ENCODE peak calls at places on chromosomes 7 and 10, in nine cellular contexts. G, M, O, V, Y, L, P, C and H are unnamed samples. For H3K4me1, the result is how much of the 10 kb centered on the place peaks cover.

GRCh38 chr7:111148134-111148533 is 57.2 kb downstream of the LRRN3 start:
- DNase-seq in L (no peak), V (no peak), O (no peak), G (no peak), M (no peak), Y (no peak), P (no peak), C (no peak), H (no peak)

GRCh38 chr7:153696242-153696641 is 356.0 kb upstream of the DPP6 start:
- DNase-seq in C (no peak), P (no peak), V (no peak), G (no peak), O (no peak), M (no peak), Y (no peak), L (no peak), H (no peak)

GRCh38 chr10:790821-791551 is 101.5 kb upstream of the DIP2C start:
- DNase-seq in G (no peak), V (no peak), L (peak), C (no peak), P (no peak), M (peak), Y (no peak), O (no peak), H (peak)

GRCh38 chr7:107035446-107035845 is 9.1 kb upstream of the PRKAR2B start:
- DNase-seq in P (no peak), O (no peak), M (no peak), C (peak), Y (no peak), L (no peak), V (no peak), G (peak), H (no peak)

GRCh38 chr7:55308186-55308929 is 56.8 kb upstream of the LANCL2 start:
- DNase-seq in L (no peak), G (peak), Y (no peak), O (no peak), C (peak), P (no peak), M (no peak), V (no peak), H (no peak)

GRCh38 chr7:16916111-16916639 is 34.4 kb upstream of the AGR3 start:
- DNase-seq in V (no peak), O (no peak), L (no peak), M (no peak), P (no peak), C (peak), Y (peak), G (peak), H (no peak)

GRCh38 chr7:69676247-69676646 is 78.0 kb downstream of the AUTS2 start:
- DNase-seq in O (no peak), M (no peak), Y (no peak), L (no peak), V (no peak), C (no peak), P (no peak), G (no peak), H (no peak)

GRCh38 chr10:70661623-70662361 is 10.5 kb upstream of the ADAMTS14 start:
- DNase-seq in V (no peak), C (no peak), M (no peak), L (no peak), P (no peak), G (no peak), Y (no peak), O (no peak), H (peak)

GRCh38 chr7:103447073-103447960 is 1.3 kb upstream of the SLC26A5 start:
- DNase-seq in V (peak), C (peak), O (peak), P (peak), Y (peak), G (peak), M (no peak), L (no peak), H (peak)

GRCh38 chr7:134375206-134375605 is 58.5 kb upstream of the SLC35B4 start:
- DNase-seq in Y (no peak), L (no peak), P (no peak), O (no peak), G (no peak), M (no peak), C (no peak), V (no peak), H (no peak)

GRCh38 chr7:83469076-83469475 is 179.9 kb downstream of the SEMA3E start:
- DNase-seq in Y (no peak), L (no peak), M (no peak), G (peak), P (no peak), C (no peak), O (no peak), V (no peak), H (no peak)

GRCh38 chr7:5476001-5476400 is 52.4 kb upstream of the TNRC18 start:
- DNase-seq in C (no peak), P (no peak), V (no peak), M (no peak), L (no peak), Y (no peak), G (no peak), O (no peak), H (no peak)

GRCh38 chr7:7702826-7703225 is 15.6 kb downstream of the RPA3 start:
- DNase-seq in L (no peak), Y (peak), P (no peak), C (no peak), V (no peak), G (peak), O (no peak), M (no peak), H (no peak)

GRCh38 chr7:42167206-42167913 is 69.6 kb downstream of the GLI3 start:
- DNase-seq in M (no peak), Y (no peak), P (no peak), L (no peak), C (no peak), V (no peak), O (no peak), G (no peak), H (no peak)

GRCh38 chr7:33500590-33500989 is 371.2 kb downstream of the BBS9 start:
- DNase-seq in L (no peak), M (no peak), V (no peak), O (no peak), P (no peak), G (no peak), C (no peak), Y (no peak), H (no peak)

GRCh38 chr7:53191296-53191695 is 155.9 kb downstream of the POM121L12 start:
- DNase-seq in O (no peak), V (no peak), P (no peak), M (no peak), C (no peak), G (no peak), L (no peak), Y (no peak), H (no peak)

GRCh38 chr10:63409465-63410027 is 56.2 kb downstream of the JMJD1C start:
- DNase-seq in O (no peak), G (peak), V (no peak), C (peak), L (no peak), M (no peak), P (no peak), Y (no peak), H (no peak)

GRCh38 chr7:154587812-154588211 is 415.1 kb downstream of the PAXIP1 start:
- DNase-seq in G (no peak), C (no peak), L (no peak), V (no peak), Y (no peak), P (no peak), O (no peak), M (no peak), H (no peak)

GRCh38 chr7:17184805-17185689 is 113.4 kb upstream of the AHR start:
- DNase-seq in G (peak), Y (no peak), L (no peak), M (no peak), C (no peak), P (no peak), O (no peak), V (no peak), H (no peak)

GRCh38 chr10:44851413-44851812 is 59.7 kb upstream of the TMEM72 start:
- DNase-seq in M (peak), C (no peak), O (no peak), L (no peak), G (no peak), V (no peak), Y (no peak), P (no peak), H (no peak)

GRCh38 chr7:114957434-114957833 is 35.5 kb downstream of the MDFIC start:
- DNase-seq in C (no peak), M (no peak), Y (no peak), G (no peak), P (no peak), V (no peak), O (peak), L (no peak), H (no peak)

GRCh38 chr7:114956702-114957101 is 34.8 kb downstream of the MDFIC start:
- DNase-seq in M (no peak), P (no peak), G (no peak), O (no peak), C (no peak), Y (no peak), V (no peak), L (no peak), H (no peak)

GRCh38 chr7:114959931-114960330 is 38.0 kb downstream of the MDFIC start:
- DNase-seq in L (no peak), G (peak), M (no peak), Y (no peak), C (no peak), O (no peak), P (no peak), V (no peak), H (no peak)
- H3K4me3 ChIP-seq in L (no peak), G (no peak), M (no peak), Y (no peak), C (no peak), O (no peak), P (no peak), V (no peak), H (no peak)

DNA sequence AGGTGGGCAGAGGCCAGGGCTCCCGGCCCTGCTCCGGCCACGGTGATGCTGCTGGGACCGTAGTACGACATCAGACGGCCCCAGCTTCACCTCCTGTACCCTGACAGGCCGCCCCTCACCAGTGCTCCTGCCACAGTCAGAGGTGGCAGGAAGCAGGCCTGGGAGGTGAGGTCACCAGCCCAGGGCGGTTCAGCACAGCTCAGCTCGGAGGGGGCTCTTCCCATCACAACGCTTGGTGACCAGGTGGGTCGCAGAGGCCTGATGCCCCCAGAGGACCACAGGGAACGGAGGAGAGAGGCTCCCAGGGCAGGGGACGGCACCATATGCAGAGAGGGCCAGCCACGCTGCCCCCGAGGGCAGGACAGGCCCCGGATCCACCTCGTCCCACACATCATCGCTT is 8.8 kb downstream of the MICALL2 start:
- DNase-seq in C (no peak), O (no peak), Y (no peak), V (no peak), P (no peak), M (no peak), L (no peak), G (no peak), H (no peak)
- H3K4me1 ChIP-seq in C (under half), O (under half), Y (under half), V (under half), P (under half), M (under half), L (under half), G (under half), H (under half)

GRCh38 chr10:3886191-3886590 is 101.2 kb upstream of the KLF6 start:
- DNase-seq in C (peak), P (no peak), O (no peak), Y (no peak), V (no peak), G (peak), L (peak), M (no peak), H (no peak)
- H3K4me3 ChIP-seq in C (no peak), P (no peak), O (no peak), Y (no peak), V (no peak), G (peak), L (no peak), M (peak), H (no peak)

GRCh38 chr7:50953303-50953702 is 170.6 kb upstream of the GRB10 start:
- DNase-seq in P (no peak), G (peak), V (no peak), O (no peak), M (no peak), L (no peak), Y (no peak), C (no peak), H (no peak)

GRCh38 chr7:50956522-50957155 is 173.9 kb upstream of the GRB10 start:
- DNase-seq in G (no peak), V (no peak), O (no peak), C (no peak), P (no peak), L (no peak), M (no peak), Y (no peak), H (no peak)

GRCh38 chr7:50953820-50954219 is 171.1 kb upstream of the GRB10 start:
- DNase-seq in M (no peak), P (no peak), C (no peak), L (no peak), Y (no peak), V (no peak), G (peak), O (no peak), H (no peak)

GRCh38 chr7:50954245-50954644 is 171.5 kb upstream of the GRB10 start:
- DNase-seq in C (no peak), Y (no peak), L (no peak), M (no peak), G (no peak), P (no peak), V (no peak), O (peak), H (no peak)

DNA sequence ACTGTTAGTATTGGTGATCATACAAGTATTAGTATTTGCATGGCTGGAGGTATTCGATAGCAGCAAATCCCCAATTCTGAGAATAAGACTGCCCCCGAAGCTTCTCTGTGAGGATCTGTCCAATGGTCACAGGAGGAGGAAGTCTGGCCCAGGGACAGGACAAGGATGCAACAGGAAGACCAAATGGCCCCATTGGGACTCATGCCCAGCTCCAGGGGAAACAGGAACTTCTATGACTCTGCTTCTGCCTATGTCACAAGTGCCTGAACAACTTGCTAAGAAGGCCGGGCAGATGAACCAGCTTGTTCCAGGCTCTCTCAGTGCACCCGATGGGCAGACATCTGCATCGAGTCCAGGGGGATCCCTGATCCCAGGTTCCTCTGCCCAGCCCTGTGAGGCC is 172.0 kb upstream of the GRB10 start:
- DNase-seq in V (no peak), M (no peak), L (no peak), O (no peak), G (no peak), Y (no peak), P (no peak), C (no peak), H (no peak)
- H3K4me1 ChIP-seq in V (under half), M (under half), L (under half), O (under half), G (under half), Y (under half), P (under half), C (under half), H (under half)

DNA sequence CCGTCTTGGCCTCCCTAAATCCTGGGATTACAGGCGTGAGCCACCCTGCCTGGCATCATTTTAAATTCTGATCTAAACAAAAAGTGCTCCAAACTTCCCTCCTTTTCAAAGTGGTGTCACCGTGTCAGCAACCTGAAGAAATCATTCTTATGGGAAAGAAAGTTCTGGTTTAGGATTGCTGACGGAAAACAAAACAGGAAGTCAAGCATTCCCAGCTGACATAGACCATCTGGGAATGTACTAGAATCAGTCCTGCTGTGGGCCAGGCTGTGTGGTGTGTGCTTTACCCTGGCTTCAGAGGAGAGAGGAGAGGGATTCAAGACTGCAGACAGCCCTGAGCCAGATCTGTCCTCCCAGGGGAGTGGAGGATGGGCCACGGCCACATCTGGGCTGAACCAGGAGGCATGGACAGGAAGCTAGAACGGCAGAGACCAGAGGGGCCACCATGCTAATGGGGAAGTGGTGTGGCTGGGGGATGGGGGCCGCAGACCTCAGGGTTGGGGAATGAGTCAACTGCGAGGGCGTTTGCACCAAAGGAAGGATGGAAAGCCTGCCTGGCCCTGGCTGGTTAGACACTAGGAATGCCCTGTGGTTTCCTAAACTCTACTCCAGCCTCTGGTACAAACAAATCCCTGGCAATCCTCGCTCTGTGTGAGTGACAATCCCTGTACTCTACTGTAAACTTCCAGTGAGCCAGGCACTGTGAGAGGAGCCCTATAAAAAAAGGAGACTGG is 16.7 kb upstream of the CLIP2 start:
- DNase-seq in O (no peak), V (no peak), M (peak), C (peak), G (peak), L (peak), P (peak), Y (no peak), H (peak)
- H3K4me3 ChIP-seq in O (no peak), V (no peak), M (no peak), C (no peak), G (no peak), L (no peak), P (no peak), Y (no peak), H (no peak)

GRCh38 chr10:62015994-62016393 is 114.5 kb downstream of the ARID5B start:
- DNase-seq in Y (peak), V (no peak), L (no peak), O (no peak), C (peak), P (no peak), M (no peak), G (no peak), H (no peak)
- H3K4me1 ChIP-seq in Y (under half), V (under half), L (under half), O (under half), C (under half), P (under half), M (under half), G (under half), H (under half)

GRCh38 chr7:50312176-50312575 is 7.7 kb downstream of the IKZF1 start:
- DNase-seq in P (no peak), L (no peak), C (no peak), O (no peak), G (no peak), Y (no peak), M (no peak), V (no peak), H (no peak)

GRCh38 chr7:50309736-50310135 is 5.2 kb downstream of the IKZF1 start:
- DNase-seq in G (no peak), L (no peak), Y (no peak), M (no peak), C (no peak), O (no peak), V (no peak), P (no peak), H (no peak)

GRCh38 chr7:50309130-50309478 is 4.6 kb downstream of the IKZF1 start:
- DNase-seq in C (no peak), P (no peak), G (no peak), L (no peak), M (no peak), V (no peak), Y (no peak), O (no peak), H (no peak)

GRCh38 chr7:50308301-50309129 is 4.0 kb downstream of the IKZF1 start:
- DNase-seq in Y (no peak), M (no peak), L (no peak), G (no peak), P (no peak), C (no peak), O (peak), V (no peak), H (no peak)

GRCh38 chr7:50310361-50310760 is 5.8 kb downstream of the IKZF1 start:
- DNase-seq in M (no peak), O (peak), G (no peak), L (no peak), C (no peak), Y (no peak), P (no peak), V (no peak), H (no peak)
- H3K4me3 ChIP-seq in M (no peak), O (peak), G (no peak), L (no peak), C (no peak), Y (no peak), P (no peak), V (no peak), H (no peak)

GRCh38 chr10:60954045-60954444 is 10.1 kb upstream of the RHOBTB1 start:
- DNase-seq in O (no peak), G (no peak), M (no peak), P (no peak), C (no peak), L (no peak), V (no peak), Y (peak), H (no peak)
- H3K4me1 ChIP-seq in O (under half), G (under half), M (under half), P (under half), C (under half), L (under half), V (under half), Y (under half), H (under half)